ENCODE peak calls at places on chromosomes 13 and 19, in four cellular contexts. I is endothelial cell of umbilical vein, N is thoracic aorta, D is fibroblast of mammary gland. T is an unnamed sample.

GRCh38 chr13:71786815-71787214 is 80.2 kb downstream of the DACH1 start:
- DNase-seq in I (no peak), N (no peak), D (no peak), T (no peak)

GRCh38 chr19:47509973-47510372 is 4.9 kb downstream of the NAPA start:
- DNase-seq in I (peak), N (peak), D (no peak), T (no peak)

GRCh38 chr13:42990147-42990990 is 1.7 kb downstream of the EPSTI1 start:
- DNase-seq in I (no peak), N (no peak), D (peak), T (no peak)

GRCh38 chr13:37669845-37670244 is 71.3 kb upstream of the POSTN start:
- DNase-seq in I (no peak), N (no peak), D (no peak), T (no peak)

GRCh38 chr13:32246468-32246867 is 68.7 kb downstream of the ZAR1L start:
- DNase-seq in I (peak), N (no peak), D (peak), T (no peak)

GRCh38 chr13:99196466-99197256 is 4.0 kb upstream of the UBAC2 start:
- DNase-seq in I (peak), N (no peak), D (no peak), T (no peak)

GRCh38 chr13:60645552-60646138 is 248.6 kb downstream of the TDRD3 start:
- DNase-seq in I (no peak), N (no peak), D (no peak), T (no peak)

GRCh38 chr13:44899967-44900366 is 89.3 kb downstream of the NUFIP1 start:
- DNase-seq in I (no peak), N (no peak), D (no peak), T (no peak)

GRCh38 chr13:53343345-53343744 is 314.7 kb downstream of the OLFM4 start:
- DNase-seq in I (no peak), N (no peak), D (no peak), T (no peak)

GRCh38 chr19:8639821-8640401 is 9.5 kb downstream of the NFILZ start:
- DNase-seq in I (no peak), N (no peak), D (no peak), T (no peak)

GRCh38 chr19:1728816-1729567 is 24.3 kb upstream of the ONECUT3 start:
- DNase-seq in I (no peak), N (no peak), D (no peak), T (no peak)

DNA sequence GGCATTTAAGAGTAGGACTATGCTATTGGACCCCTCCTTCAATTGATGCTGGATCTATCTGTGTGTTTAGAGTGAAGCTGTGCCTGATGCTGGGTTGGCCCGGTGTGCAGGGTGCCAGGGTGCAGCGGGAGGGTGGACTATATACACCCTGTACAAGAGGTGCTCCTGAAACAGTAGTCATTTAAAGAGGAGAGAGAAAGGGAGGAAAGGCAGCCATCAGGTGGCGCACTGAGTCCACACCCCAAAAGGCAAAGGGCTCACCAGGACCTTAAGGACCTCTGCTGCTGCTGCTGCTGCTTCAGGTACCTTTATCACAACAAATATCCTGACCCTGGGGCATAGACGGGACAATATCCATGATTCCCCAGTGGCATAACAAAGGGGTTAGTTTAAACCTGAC is 39.4 kb downstream of the ZNF136 start:
- DNase-seq in I (no peak), N (no peak), D (no peak), T (no peak)
- TF ChIP-seq CTCF in I (no peak), N (no peak), D (no peak), T (no peak)

GRCh38 chr19:7360393-7360984 is 11.8 kb downstream of the ARHGEF18 start:
- DNase-seq in I (no peak), N (no peak), D (peak), T (no peak)
- TF ChIP-seq CTCF in I (no peak), N (no peak), D (no peak), T (no peak)

GRCh38 chr19:39057615-39058014 is 25.3 kb upstream of the FBXO27 start:
- DNase-seq in I (no peak), N (no peak), D (no peak), T (no peak)

GRCh38 chr19:39054091-39054470 is 21.7 kb upstream of the FBXO27 start:
- DNase-seq in I (no peak), N (no peak), D (no peak), T (no peak)

GRCh38 chr19:39053276-39054090 is 21.1 kb upstream of the FBXO27 start:
- DNase-seq in I (no peak), N (no peak), D (no peak), T (no peak)

GRCh38 chr19:39052243-39052746 is 19.9 kb upstream of the FBXO27 start:
- DNase-seq in I (peak), N (peak), D (peak), T (no peak)

GRCh38 chr19:39052846-39053245 is 20.5 kb upstream of the FBXO27 start:
- DNase-seq in I (no peak), N (no peak), D (no peak), T (no peak)
- TF ChIP-seq CTCF in I (no peak), N (no peak), D (no peak), T (no peak)

GRCh38 chr19:56664511-56664910 is 7.0 kb downstream of the ZNF835 start:
- DNase-seq in I (no peak), N (no peak), D (no peak), T (peak)
- TF ChIP-seq CTCF in I (no peak), N (no peak), D (no peak), T (no peak)

GRCh38 chr19:4904481-4904880 is 1.8 kb upstream of the ARRDC5 start:
- DNase-seq in I (no peak), N (no peak), D (no peak), T (no peak)

GRCh38 chr19:4908311-4908710 is 990 bp upstream of the UHRF1 start:
- DNase-seq in I (no peak), N (no peak), D (no peak), T (no peak)

GRCh38 chr19:4909172-4909896 is at the start of gene UHRF1:
- DNase-seq in I (no peak), N (no peak), D (no peak), T (no peak)

GRCh38 chr19:4908781-4909171 is 525 bp upstream of the UHRF1 start:
- DNase-seq in I (no peak), N (no peak), D (no peak), T (no peak)

DNA sequence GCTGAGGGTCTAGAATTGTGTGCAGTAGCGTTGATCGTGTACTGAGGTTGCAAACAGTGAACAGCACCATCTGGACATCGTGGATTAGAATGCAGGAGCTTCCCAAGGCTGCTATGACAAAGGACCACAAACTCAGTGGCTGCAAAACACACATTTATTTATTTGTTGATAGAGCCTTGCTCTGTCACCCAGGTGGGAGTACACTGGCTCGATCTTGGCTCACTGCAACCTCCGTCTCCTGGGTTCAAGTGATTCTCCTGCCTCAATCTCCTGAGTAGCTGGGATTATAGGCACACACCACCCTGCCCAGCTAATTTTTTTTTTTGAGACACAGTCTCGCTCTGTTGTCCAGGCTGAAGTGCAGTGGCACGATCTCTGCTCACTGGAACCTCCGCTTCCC is 2.3 kb upstream of the UHRF1 start:
- DNase-seq in I (no peak), N (no peak), D (no peak), T (no peak)
- TF ChIP-seq CTCF in I (no peak), N (no peak), D (peak), T (no peak)

DNA sequence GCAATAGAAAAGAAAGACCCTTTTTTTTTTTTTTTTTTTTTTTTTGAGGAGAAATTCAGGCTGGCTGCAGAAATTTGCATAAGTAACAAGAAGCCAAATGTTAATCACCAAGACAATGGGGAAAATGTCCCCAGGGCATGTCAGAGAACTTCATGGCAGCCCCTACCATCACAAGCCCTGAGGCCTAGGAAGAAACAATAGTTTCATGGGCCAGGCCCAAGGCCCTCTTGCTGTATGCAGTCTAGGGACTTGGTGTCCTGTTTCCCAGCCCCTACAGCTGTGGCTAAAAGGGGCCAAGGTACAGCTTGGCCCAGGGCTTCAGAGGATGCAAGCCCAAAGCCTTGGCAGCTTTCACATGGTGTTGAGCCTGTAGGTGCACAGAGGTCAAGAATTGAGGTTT is 88.4 kb upstream of the TPP2 start:
- DNase-seq in I (no peak), N (no peak), D (no peak), T (no peak)
- TF ChIP-seq CTCF in I (no peak), N (no peak), D (no peak), T (no peak)

DNA sequence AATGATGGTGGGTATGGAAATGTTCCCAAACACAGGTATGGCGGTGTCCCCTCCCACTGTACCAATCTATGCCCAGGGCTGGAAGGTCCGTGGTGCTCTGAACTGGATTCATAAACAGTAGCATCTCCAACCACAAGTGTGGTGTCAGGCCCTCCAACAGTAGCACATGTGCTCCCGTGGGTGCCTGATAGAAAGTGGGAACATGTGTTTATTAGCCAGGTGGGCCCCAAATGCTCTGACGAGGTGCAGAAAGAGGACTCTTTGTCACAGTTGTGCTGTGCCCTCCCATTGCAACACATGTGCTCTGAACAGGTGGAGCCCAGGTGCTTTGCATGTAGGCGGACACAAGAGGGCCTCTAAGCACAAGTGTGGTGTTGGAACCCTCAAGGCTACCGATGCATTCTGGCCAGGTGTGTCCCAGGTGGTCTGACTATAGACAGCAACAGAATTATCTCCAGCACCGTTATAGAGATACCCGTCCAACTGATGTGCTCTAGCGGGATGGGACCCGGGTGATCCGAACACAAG is 75.4 kb upstream of the ZNF30 start:
- DNase-seq in I (no peak), N (no peak), D (no peak), T (no peak)
- TF ChIP-seq CTCF in I (no peak), N (no peak), D (no peak), T (no peak)

GRCh38 chr13:31161583-31162150 is at the start of gene HSPH1:
- DNase-seq in I (peak), N (peak), D (peak), T (peak)
- TF ChIP-seq CTCF in I (no peak), N (peak), D (no peak), T (no peak)

T was measured in ascending aorta.